ENCODE peak calls at places on chromosome 17, in ten cellular contexts. R, V, O, A, Z, U, D, J, L and B are unnamed samples.

GRCh38 chr17:81399481-81400153 is 4.4 kb downstream of the BAHCC1 start:
- DNase-seq in R (no peak), V (no peak), O (no peak), A (no peak), Z (no peak), U (no peak), D (no peak), J (no peak), L (peak; percentile 48), B (no peak)

GRCh38 chr17:11885051-11885450 is 112.2 kb downstream of the ZNF18 start:
- DNase-seq in R (no peak), V (no peak), O (no peak), A (no peak), Z (no peak), U (no peak), D (no peak), J (no peak), L (no peak), B (no peak)

GRCh38 chr17:37116802-37117201 is 168.0 kb downstream of the AATF start:
- DNase-seq in R (no peak), V (no peak), O (no peak), A (no peak), Z (no peak), U (no peak), D (no peak), J (no peak), L (no peak), B (no peak)

GRCh38 chr17:29124135-29124930 is 55.9 kb downstream of the MYO18A start:
- DNase-seq in R (peak; percentile 55), V (peak; percentile 83), O (no peak), A (no peak), Z (peak; percentile 74), U (peak; percentile 84), D (peak; percentile 81), J (peak; percentile 61), L (no peak), B (peak; percentile 53)

GRCh38 chr17:9878361-9878760 is 26.7 kb downstream of the RCVRN start:
- DNase-seq in R (no peak), V (no peak), O (no peak), A (no peak), Z (no peak), U (no peak), D (no peak), J (no peak), L (no peak), B (no peak)

GRCh38 chr17:8145811-8146210 is 6.4 kb downstream of the PER1 start:
- DNase-seq in R (no peak), V (no peak), O (peak; percentile 41), A (no peak), Z (no peak), U (no peak), D (no peak), J (no peak), L (peak; percentile 16), B (no peak)

GRCh38 chr17:18980682-18981384 is 23.7 kb downstream of the FAM83G start:
- DNase-seq in R (no peak), V (no peak), O (no peak), A (no peak), Z (peak; percentile 72), U (no peak), D (no peak), J (no peak), L (no peak), B (no peak)

GRCh38 chr17:44071772-44072171 is 1.2 kb downstream of the G6PC3 start:
- DNase-seq in R (no peak), V (no peak), O (peak; percentile 15), A (no peak), Z (no peak), U (no peak), D (no peak), J (peak; percentile 15), L (no peak), B (no peak)

DNA sequence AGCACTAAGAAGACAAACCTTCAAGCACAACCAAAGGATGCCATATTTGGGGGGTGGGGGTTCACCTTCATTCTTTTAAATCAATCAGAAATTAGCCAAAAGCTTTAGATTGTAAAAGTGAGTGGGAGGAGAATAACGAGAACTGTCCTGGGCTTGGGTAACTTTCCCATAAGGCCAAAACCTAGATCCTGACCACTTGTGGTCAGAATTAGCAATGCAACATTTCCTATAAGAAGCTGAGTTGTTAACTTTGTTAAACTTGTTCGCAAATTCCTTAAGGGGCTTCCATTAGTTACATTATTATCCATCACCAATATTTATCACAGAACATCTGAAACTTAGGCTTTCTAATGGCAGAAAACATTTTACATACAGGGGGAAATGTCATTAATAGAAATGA is 25.1 kb downstream of the STAT5B start:
- DNase-seq in R (no peak), V (peak; percentile 62), O (no peak), A (no peak), Z (no peak), U (peak; percentile 48), D (no peak), J (peak; percentile 41), L (no peak), B (no peak)
- TF ChIP-seq CTCF in R (no peak), V (peak; percentile 46), O (no peak), A (no peak), Z (peak; percentile 53), U (peak; percentile 40), D (peak; percentile 31), J (peak; percentile 16), L (peak; percentile 13), B (peak; percentile 14)

GRCh38 chr17:68778726-68779125 is 176.5 kb downstream of the ABCA8 start:
- DNase-seq in R (no peak), V (no peak), O (no peak), A (no peak), Z (no peak), U (no peak), D (no peak), J (no peak), L (no peak), B (no peak)

GRCh38 chr17:68776451-68776850 is 175.3 kb upstream of the FAM20A start:
- DNase-seq in R (no peak), V (no peak), O (no peak), A (no peak), Z (no peak), U (no peak), D (no peak), J (no peak), L (peak; percentile 22), B (no peak)

GRCh38 chr17:68775969-68776368 is 174.8 kb upstream of the FAM20A start:
- DNase-seq in R (no peak), V (no peak), O (no peak), A (no peak), Z (no peak), U (no peak), D (no peak), J (no peak), L (no peak), B (no peak)

GRCh38 chr17:68777856-68778694 is 176.9 kb upstream of the FAM20A start:
- DNase-seq in R (peak; percentile 48), V (no peak), O (no peak), A (no peak), Z (no peak), U (no peak), D (peak; percentile 53), J (no peak), L (no peak), B (no peak)

GRCh38 chr17:68777243-68777855 is 176.2 kb upstream of the FAM20A start:
- DNase-seq in R (peak; percentile 45), V (peak; percentile 44), O (no peak), A (peak; percentile 69), Z (peak; percentile 71), U (peak; percentile 87), D (peak; percentile 73), J (peak; percentile 90), L (peak; percentile 53), B (no peak)
- H3K4me3 ChIP-seq in R (peak overlapping the region; percentile 8), V (no peak overlapping the region), O (no peak overlapping the region), A (no peak overlapping the region), Z (no peak overlapping the region), U (no peak overlapping the region), D (no peak overlapping the region), J (no peak overlapping the region), L (no peak overlapping the region), B (no peak overlapping the region)

GRCh38 chr17:78316115-78316866 is 43.6 kb downstream of the SOCS3 start:
- DNase-seq in R (no peak), V (peak; percentile 60), O (no peak), A (no peak), Z (no peak), U (no peak), D (no peak), J (no peak), L (no peak), B (no peak)

GRCh38 chr17:78314683-78315354 is 45.1 kb downstream of the SOCS3 start:
- DNase-seq in R (no peak), V (peak; percentile 82), O (no peak), A (no peak), Z (no peak), U (no peak), D (no peak), J (no peak), L (no peak), B (no peak)

GRCh38 chr17:78316867-78317816 is 42.7 kb downstream of the SOCS3 start:
- DNase-seq in R (peak; percentile 65), V (peak; percentile 89), O (peak; percentile 77), A (no peak), Z (no peak), U (peak; percentile 48), D (peak; percentile 84), J (no peak), L (no peak), B (no peak)

GRCh38 chr17:78313735-78314648 is 45.9 kb downstream of the SOCS3 start:
- DNase-seq in R (peak; percentile 90), V (peak; percentile 98), O (peak; percentile 87), A (peak; percentile 85), Z (peak; percentile 41), U (peak; percentile 73), D (peak; percentile 94), J (peak; percentile 65), L (peak; percentile 76), B (no peak)

GRCh38 chr17:78315355-78316114 is 44.3 kb downstream of the SOCS3 start:
- DNase-seq in R (peak; percentile 79), V (peak; percentile 99), O (peak; percentile 76), A (peak; percentile 91), Z (peak; percentile 86), U (peak; percentile 92), D (peak; percentile 91), J (peak; percentile 76), L (peak; percentile 85), B (peak; percentile 71)
- TF ChIP-seq CTCF in R (no peak), V (peak; percentile 50), O (no peak), A (no peak), Z (peak; percentile 32), U (no peak), D (no peak), J (no peak), L (no peak), B (peak; percentile 12)

GRCh38 chr17:66468241-66469087 is 166.1 kb downstream of the PRKCA start:
- DNase-seq in R (no peak), V (no peak), O (no peak), A (no peak), Z (no peak), U (no peak), D (peak; percentile 39), J (peak; percentile 51), L (no peak), B (no peak)

GRCh38 chr17:66467766-66468165 is 165.4 kb downstream of the PRKCA start:
- DNase-seq in R (no peak), V (no peak), O (no peak), A (no peak), Z (no peak), U (no peak), D (no peak), J (no peak), L (no peak), B (no peak)

GRCh38 chr17:66466421-66466820 is 164.0 kb downstream of the PRKCA start:
- DNase-seq in R (no peak), V (no peak), O (no peak), A (no peak), Z (no peak), U (no peak), D (no peak), J (no peak), L (no peak), B (no peak)

GRCh38 chr17:66465701-66466100 is 163.3 kb downstream of the PRKCA start:
- DNase-seq in R (no peak), V (no peak), O (no peak), A (no peak), Z (no peak), U (peak; percentile 52), D (no peak), J (no peak), L (no peak), B (no peak)

GRCh38 chr17:66466933-66467367 is 164.5 kb downstream of the PRKCA start:
- DNase-seq in R (no peak), V (peak; percentile 97), O (no peak), A (no peak), Z (peak; percentile 99), U (peak; percentile 99), D (peak; percentile 72), J (peak; percentile 94), L (peak; percentile 34), B (peak; percentile 97)
- H3K4me3 ChIP-seq in R (no peak overlapping the region), V (peak overlapping the region; percentile 6), O (no peak overlapping the region), A (peak overlapping the region; percentile 21), Z (peak overlapping the region; percentile 4), U (no peak overlapping the region), D (no peak overlapping the region), J (no peak overlapping the region), L (no peak overlapping the region), B (peak overlapping the region; percentile 11)